ENCODE peak calls at places on chromosome 14, in seven cellular contexts. S, Y, T, Z, H, X and G are unnamed samples.

GRCh38 chr14:63710497-63710896 is 17.4 kb downstream of the SGPP1 start:
- DNase-seq in S (no peak), Z (no peak), Y (no peak), H (no peak), X (no peak), T (no peak), G (no peak)

GRCh38 chr14:100673085-100673806 is 53.4 kb upstream of the DLK1 start:
- DNase-seq in S (no peak), Y (no peak), X (peak), H (peak), T (peak), Z (no peak), G (peak)

GRCh38 chr14:23384364-23385080 is 7.7 kb downstream of the CMTM5 start:
- DNase-seq in Y (no peak), T (no peak), Z (no peak), S (no peak), H (no peak), X (no peak), G (no peak)

GRCh38 chr14:55938249-55938791 is 179.9 kb upstream of the PELI2 start:
- DNase-seq in Z (peak), Y (peak), S (no peak), X (no peak), H (no peak), T (no peak), G (no peak)

GRCh38 chr14:104682107-104682593 is 7.3 kb upstream of the INF2 start:
- DNase-seq in S (no peak), Y (peak), T (no peak), X (no peak), Z (peak), H (no peak), G (no peak)

GRCh38 chr14:96095581-96096476 is 56.7 kb downstream of the C14orf132 start:
- DNase-seq in S (no peak), T (peak), Z (peak), X (peak), Y (peak), H (peak), G (no peak)

GRCh38 chr14:22773162-22774010 is 6.9 kb downstream of the OXA1L start:
- DNase-seq in Z (no peak), H (no peak), X (no peak), T (no peak), Y (no peak), S (no peak), G (no peak)

GRCh38 chr14:100645986-100646314 is 58.7 kb upstream of the BEGAIN start:
- DNase-seq in T (no peak), Y (no peak), H (no peak), Z (no peak), S (no peak), X (no peak), G (no peak)

GRCh38 chr14:90601521-90601920 is 204.7 kb downstream of the CALM1 start:
- DNase-seq in Y (no peak), Z (no peak), H (no peak), T (no peak), S (no peak), X (no peak), G (no peak)

GRCh38 chr14:92516344-92516965 is 2.9 kb downstream of the RIN3 start:
- DNase-seq in S (no peak), T (no peak), Y (no peak), H (no peak), Z (no peak), X (no peak), G (no peak)

GRCh38 chr14:72902802-72903530 is 9.1 kb upstream of the DPF3 start:
- DNase-seq in Y (no peak), T (no peak), X (no peak), S (no peak), H (no peak), Z (peak), G (no peak)

GRCh38 chr14:60328588-60328987 is 79.6 kb downstream of the PPM1A start:
- DNase-seq in X (peak), S (no peak), H (peak), Y (no peak), Z (no peak), T (no peak), G (peak)

GRCh38 chr14:64953310-64953654 is 10.7 kb upstream of the GPX2 start:
- DNase-seq in T (no peak), Z (no peak), Y (no peak), X (no peak), S (no peak), H (no peak), G (no peak)

GRCh38 chr14:90777358-90777757 is 38.9 kb downstream of the TTC7B start:
- DNase-seq in Y (no peak), X (no peak), T (no peak), H (no peak), Z (no peak), S (no peak), G (no peak)

GRCh38 chr14:29937116-29937515 is 9.5 kb upstream of the PRKD1 start:
- DNase-seq in H (no peak), S (no peak), Y (no peak), Z (peak), X (no peak), T (no peak), G (no peak)

GRCh38 chr14:84782902-84783301 is 747.0 kb upstream of the FLRT2 start:
- DNase-seq in Y (no peak), S (no peak), H (no peak), T (no peak), Z (no peak), X (no peak), G (no peak)

GRCh38 chr14:86203843-86204242 is 673.9 kb downstream of the FLRT2 start:
- DNase-seq in T (no peak), Z (no peak), H (no peak), X (peak), Y (no peak), S (no peak), G (no peak)